ENCODE peak calls at places on chromosomes 4 and X, in six cellular contexts. D is glutamatergic neuron, L is fibroblast of lung, J is WTC11, R is transverse colon, A is HCT116. S is an unnamed sample.

GRCh38 chr4:87005690-87006461 is 71.1 kb downstream of the AFF1 start:
- DNase-seq in D (no peak), L (peak), J (no peak), R (peak), A (no peak), S (no peak)

GRCh38 chrX:9606971-9607370 is 142.1 kb downstream of the TBL1X start:
- DNase-seq in D (no peak), L (no peak), J (no peak), R (no peak), A (no peak), S (no peak)

GRCh38 chrX:69313622-69314290 is 148.5 kb upstream of the PJA1 start:
- DNase-seq in D (peak), L (no peak), J (no peak), R (no peak), A (no peak), S (no peak)

GRCh38 chr4:602559-602942 is 22.8 kb upstream of the PDE6B start:
- DNase-seq in D (peak), L (no peak), J (peak), R (peak), A (peak), S (peak)

GRCh38 chr4:73841243-73841925 is 4.9 kb downstream of the CXCL6 start:
- DNase-seq in D (no peak), L (no peak), J (no peak), R (no peak), A (no peak), S (no peak)

GRCh38 chr4:136551753-136552152 is 980.5 kb downstream of the PCDH18 start:
- DNase-seq in D (no peak), L (no peak), J (no peak), R (no peak), A (no peak), S (no peak)

GRCh38 chr4:182738283-182739047 is 178.7 kb downstream of the DCTD start:
- DNase-seq in D (no peak), L (peak), J (no peak), R (no peak), A (no peak), S (no peak)

GRCh38 chrX:53356186-53356585 is 66.3 kb downstream of the SMC1A start:
- DNase-seq in D (peak), L (no peak), J (peak), R (no peak), A (no peak), S (no peak)

GRCh38 chr4:14926368-14926767 is 75.9 kb upstream of the CPEB2 start:
- DNase-seq in D (no peak), L (no peak), J (no peak), R (no peak), A (no peak), S (no peak)

GRCh38 chrX:111646515-111646914 is 34.5 kb upstream of the ALG13 start:
- DNase-seq in D (no peak), L (no peak), J (no peak), R (no peak), A (no peak), S (no peak)

GRCh38 chr4:114386637-114387233 is 211.9 kb upstream of the UGT8 start:
- DNase-seq in D (no peak), L (peak), J (no peak), R (no peak), A (peak), S (peak)

GRCh38 chrX:15356444-15356843 is 21.1 kb upstream of the PIGA start:
- DNase-seq in D (no peak), L (peak), J (no peak), R (no peak), A (no peak), S (no peak)

GRCh38 chrX:13747836-13748235 is 13.3 kb downstream of the OFD1 start:
- DNase-seq in D (peak), L (peak), J (peak), R (peak), A (peak), S (peak)

GRCh38 chrX:38437093-38437492 is 84.7 kb downstream of the OTC start:
- DNase-seq in D (no peak), L (no peak), J (no peak), R (no peak), A (no peak), S (no peak)

GRCh38 chr4:7462509-7462971 is 27.8 kb upstream of the PSAPL1 start:
- DNase-seq in D (peak), L (no peak), J (no peak), R (no peak), A (peak), S (no peak)

GRCh38 chr4:139606600-139607301 is 50.7 kb upstream of the SETD7 start:
- DNase-seq in D (no peak), L (peak), J (no peak), R (no peak), A (no peak), S (no peak)

GRCh38 chr4:83582289-83582756 is 46.4 kb downstream of the GPAT3 start:
- DNase-seq in D (no peak), L (peak), J (no peak), R (peak), A (no peak), S (no peak)

GRCh38 chr4:27360651-27361347 is 500.2 kb downstream of the STIM2 start:
- DNase-seq in D (no peak), L (no peak), J (no peak), R (no peak), A (no peak), S (no peak)

GRCh38 chr4:19309365-19309764 is 942.3 kb upstream of the SLIT2 start:
- DNase-seq in D (no peak), L (peak), J (no peak), R (no peak), A (no peak), S (no peak)

GRCh38 chr4:15526924-15527592 is 57.4 kb downstream of the CC2D2A start:
- DNase-seq in D (no peak), L (no peak), J (no peak), R (no peak), A (no peak), S (no peak)

GRCh38 chrX:65971151-65971550 is 68.7 kb downstream of the VSIG4 start:
- DNase-seq in D (no peak), L (no peak), J (peak), R (no peak), A (no peak), S (no peak)

GRCh38 chr4:15336410-15337184 is 91.2 kb upstream of the C1QTNF7 start:
- DNase-seq in D (no peak), L (peak), J (no peak), R (no peak), A (no peak), S (no peak)

GRCh38 chrX:134745636-134746378 is 87.5 kb upstream of the PLAC1 start:
- DNase-seq in D (no peak), L (no peak), J (no peak), R (no peak), A (no peak), S (no peak)

GRCh38 chrX:118174516-118174915 is 57.9 kb upstream of the KLHL13 start:
- DNase-seq in D (no peak), L (peak), J (no peak), R (no peak), A (no peak), S (no peak)

GRCh38 chr4:144518181-144518895 is 127.6 kb upstream of the HHIP start:
- DNase-seq in D (no peak), L (peak), J (no peak), R (no peak), A (no peak), S (no peak)

GRCh38 chr4:127239902-127240575 is 392.7 kb upstream of the INTU start:
- DNase-seq in D (no peak), L (no peak), J (no peak), R (no peak), A (no peak), S (no peak)

GRCh38 chr4:98694076-98694475 is 35.7 kb upstream of the TSPAN5 start:
- DNase-seq in D (no peak), L (no peak), J (no peak), R (no peak), A (no peak), S (no peak)

GRCh38 chr4:40923326-40924095 is 173.8 kb downstream of the NSUN7 start:
- DNase-seq in D (no peak), L (no peak), J (no peak), R (no peak), A (no peak), S (no peak)

GRCh38 chr4:149752729-149753128 is 62.9 kb downstream of the IQCM start:
- DNase-seq in D (no peak), L (no peak), J (no peak), R (no peak), A (no peak), S (no peak)

GRCh38 chr4:173801876-173802713 is 272.1 kb upstream of the HAND2 start:
- DNase-seq in D (no peak), L (peak), J (no peak), R (no peak), A (no peak), S (no peak)

GRCh38 chrX:123731987-123732678 is 719 bp downstream of the THOC2 start:
- DNase-seq in D (peak), L (peak), J (peak), R (peak), A (no peak), S (peak)

GRCh38 chr4:120683902-120684540 is 238.5 kb downstream of the PRDM5 start:
- DNase-seq in D (no peak), L (no peak), J (no peak), R (no peak), A (no peak), S (no peak)

GRCh38 chr4:94341468-94341867 is 1.2 kb downstream of the HPGDS start:
- DNase-seq in D (no peak), L (peak), J (no peak), R (no peak), A (no peak), S (no peak)

GRCh38 chr4:177569443-177569842 is 127.2 kb upstream of the AGA start:
- DNase-seq in D (no peak), L (peak), J (no peak), R (no peak), A (no peak), S (no peak)

GRCh38 chrX:135596495-135596894 is 76.0 kb downstream of the INTS6L start:
- DNase-seq in D (peak), L (peak), J (peak), R (peak), A (peak), S (peak)

GRCh38 chrX:70481424-70481823 is 36.8 kb downstream of the DLG3 start:
- DNase-seq in D (no peak), L (no peak), J (no peak), R (no peak), A (no peak), S (no peak)

GRCh38 chrX:107014927-107015326 is 14.9 kb upstream of the MORC4 start:
- DNase-seq in D (no peak), L (no peak), J (no peak), R (no peak), A (no peak), S (no peak)

GRCh38 chr4:5385741-5386251 is 322.6 kb downstream of the EVC2 start:
- DNase-seq in D (no peak), L (no peak), J (no peak), R (peak), A (no peak), S (no peak)

GRCh38 chr4:5386921-5387320 is 321.4 kb downstream of the EVC2 start:
- DNase-seq in D (no peak), L (no peak), J (no peak), R (no peak), A (no peak), S (no peak)

GRCh38 chr4:5389756-5390155 is 318.6 kb downstream of the EVC2 start:
- DNase-seq in D (no peak), L (no peak), J (no peak), R (no peak), A (no peak), S (no peak)

GRCh38 chr4:5391492-5391891 is 316.9 kb downstream of the EVC2 start:
- DNase-seq in D (no peak), L (no peak), J (no peak), R (no peak), A (no peak), S (no peak)

DNA sequence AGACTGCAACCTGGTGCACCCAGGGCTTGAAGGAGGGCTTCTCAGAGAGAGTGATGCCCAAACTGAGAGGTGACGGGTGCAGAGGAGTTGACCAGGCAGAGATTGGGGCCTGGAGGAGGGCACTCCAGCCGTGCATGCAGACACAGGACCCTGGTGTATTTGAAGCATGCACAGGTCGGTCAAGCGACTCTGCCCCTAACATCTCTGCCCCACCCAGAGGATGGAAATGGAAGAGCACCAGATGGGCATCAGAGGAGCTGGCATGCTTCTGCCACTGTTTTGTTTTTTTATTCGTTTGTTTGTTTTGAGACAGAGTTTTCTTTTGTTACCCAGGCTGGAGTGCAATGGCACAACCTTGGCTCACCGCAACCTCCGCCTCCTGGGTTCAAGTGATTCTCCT is 320.9 kb downstream of the EVC2 start:
- DNase-seq in D (no peak), L (no peak), J (no peak), R (no peak), A (no peak), S (no peak)
- TF ChIP-seq CTCF in D (no peak), L (no peak), J (no peak), R (no peak), A (peak), S (no peak)

GRCh38 chr4:69167300-69167699 is 47.2 kb downstream of the UGT2B11 start:
- DNase-seq in D (no peak), L (no peak), J (no peak), R (no peak), A (no peak), S (no peak)
- TF ChIP-seq CTCF in D (no peak), L (no peak), J (no peak), R (no peak), A (no peak), S (no peak)

DNA sequence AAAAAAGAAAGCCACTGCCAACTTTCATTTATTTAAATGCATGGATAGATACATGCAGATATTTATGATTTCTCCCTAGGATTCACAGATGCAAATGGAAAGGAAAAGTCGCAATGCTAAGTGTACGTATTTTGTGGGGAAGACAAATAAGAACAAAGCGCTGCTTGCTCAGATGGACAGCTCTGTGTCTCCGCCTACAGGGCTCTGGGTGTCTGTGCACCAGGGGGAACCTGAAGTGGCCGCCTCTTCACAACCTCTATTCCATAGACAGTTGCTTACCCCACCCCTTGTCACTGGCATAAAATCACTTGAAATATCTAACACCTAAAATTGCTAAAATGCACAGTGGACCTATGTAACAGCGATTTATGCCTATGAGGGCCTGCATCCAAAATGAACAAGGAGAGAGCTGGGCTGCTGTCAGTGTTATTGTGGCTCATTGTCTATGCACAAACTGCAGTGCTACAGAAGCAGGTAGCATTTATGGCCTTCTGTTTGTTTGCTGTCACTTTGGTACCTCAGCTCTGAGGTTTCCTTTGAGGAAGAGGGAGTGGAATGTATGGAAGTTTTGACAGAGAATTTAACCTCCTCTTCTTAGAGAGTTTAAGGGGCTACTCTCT is 58.6 kb upstream of the PAGE1 start:
- DNase-seq in D (peak), L (peak), J (peak), R (peak), A (peak), S (peak)
- TF ChIP-seq CTCF in D (peak), L (peak), J (peak), R (peak), A (peak), S (peak)

GRCh38 chrX:104343408-104344129 is 88.8 kb upstream of the ESX1 start:
- DNase-seq in D (peak), L (peak), J (peak), R (peak), A (peak), S (peak)
- TF ChIP-seq CTCF in D (peak), L (peak), J (no peak), R (peak), A (peak), S (peak)

GRCh38 chr4:48557478-48557877 is 67.4 kb downstream of the ZAR1 start:
- DNase-seq in D (no peak), L (no peak), J (peak), R (no peak), A (no peak), S (no peak)
- TF ChIP-seq CTCF in D (peak), L (no peak), J (peak), R (no peak), A (peak), S (peak)